ENCODE peak calls at places on chromosome 2, in ten cellular contexts. X is RWPE2, B is dorsolateral prefrontal cortex, P is Peyer's patch, O is cardiac muscle cell, V is spleen, D is fibroblast of mammary gland, I is epithelial cell of esophagus, W is fibroblast of the aortic adventitia, N is HFF-Myc. F is an unnamed sample.

GRCh38 chr2:155190342-155190741 is 491.8 kb downstream of the KCNJ3 start:
- DNase-seq in O (no peak), B (no peak), I (no peak), N (no peak), X (no peak), V (no peak), W (no peak), P (no peak), D (no peak), F (no peak)

GRCh38 chr2:68469935-68470334 is 2.5 kb downstream of the APLF start:
- DNase-seq in I (peak; percentile 32), X (no peak), B (no peak), P (no peak), N (no peak), V (no peak), W (no peak), D (peak; percentile 6), O (no peak), F (no peak)

GRCh38 chr2:230160112-230160660 is 59.6 kb downstream of the SP110 start:
- DNase-seq in V (peak; percentile 82), X (no peak), P (peak; percentile 61), N (no peak), W (peak; percentile 67), I (peak; percentile 50), O (peak; percentile 57), D (peak; percentile 54), B (no peak), F (peak; percentile 66)

GRCh38 chr2:166270376-166270775 is 105.4 kb downstream of the SCN9A start:
- DNase-seq in X (no peak), P (no peak), V (no peak), B (no peak), N (no peak), D (no peak), W (no peak), I (no peak), O (no peak), F (no peak)

GRCh38 chr2:109375131-109375561 is 238.6 kb downstream of the SEPTIN10 start:
- DNase-seq in W (no peak), V (no peak), D (no peak), I (no peak), P (peak; percentile 15), N (no peak), X (peak; percentile 46), O (no peak), B (no peak), F (no peak)

GRCh38 chr2:196677404-196677803 is 37.9 kb downstream of the CCDC150 start:
- DNase-seq in I (peak; percentile 90), P (no peak), V (no peak), W (peak; percentile 66), B (no peak), X (no peak), N (peak; percentile 14), D (peak; percentile 78), O (no peak), F (peak; percentile 52)

GRCh38 chr2:44100351-44100750 is 68.3 kb upstream of the PPM1B start:
- DNase-seq in N (peak; percentile 56), O (no peak), I (peak; percentile 13), D (peak; percentile 99), P (no peak), V (no peak), X (peak; percentile 68), W (peak; percentile 99), B (no peak), F (peak; percentile 96)

GRCh38 chr2:241562269-241562891 is 3.8 kb downstream of the BOK start:
- DNase-seq in O (no peak), B (no peak), V (peak; percentile 60), X (peak; percentile 58), W (no peak), I (no peak), P (no peak), N (no peak), D (no peak), F (no peak)

GRCh38 chr2:64998658-64999061 is 9.5 kb downstream of the SLC1A4 start:
- DNase-seq in D (peak; percentile 26), W (peak; percentile 40), B (no peak), X (no peak), O (peak; percentile 61), N (no peak), V (no peak), I (no peak), P (no peak), F (peak; percentile 64)

GRCh38 chr2:145091967-145092366 is 572.0 kb upstream of the ZEB2 start:
- DNase-seq in P (no peak), W (peak; percentile 56), B (no peak), V (no peak), N (no peak), I (no peak), D (peak; percentile 63), O (no peak), X (no peak), F (no peak)

GRCh38 chr2:66867038-66867380 is 432.1 kb downstream of the MEIS1 start:
- DNase-seq in X (no peak), V (no peak), N (no peak), B (no peak), D (peak; percentile 66), I (no peak), P (no peak), O (no peak), W (no peak), F (peak; percentile 61)

DNA sequence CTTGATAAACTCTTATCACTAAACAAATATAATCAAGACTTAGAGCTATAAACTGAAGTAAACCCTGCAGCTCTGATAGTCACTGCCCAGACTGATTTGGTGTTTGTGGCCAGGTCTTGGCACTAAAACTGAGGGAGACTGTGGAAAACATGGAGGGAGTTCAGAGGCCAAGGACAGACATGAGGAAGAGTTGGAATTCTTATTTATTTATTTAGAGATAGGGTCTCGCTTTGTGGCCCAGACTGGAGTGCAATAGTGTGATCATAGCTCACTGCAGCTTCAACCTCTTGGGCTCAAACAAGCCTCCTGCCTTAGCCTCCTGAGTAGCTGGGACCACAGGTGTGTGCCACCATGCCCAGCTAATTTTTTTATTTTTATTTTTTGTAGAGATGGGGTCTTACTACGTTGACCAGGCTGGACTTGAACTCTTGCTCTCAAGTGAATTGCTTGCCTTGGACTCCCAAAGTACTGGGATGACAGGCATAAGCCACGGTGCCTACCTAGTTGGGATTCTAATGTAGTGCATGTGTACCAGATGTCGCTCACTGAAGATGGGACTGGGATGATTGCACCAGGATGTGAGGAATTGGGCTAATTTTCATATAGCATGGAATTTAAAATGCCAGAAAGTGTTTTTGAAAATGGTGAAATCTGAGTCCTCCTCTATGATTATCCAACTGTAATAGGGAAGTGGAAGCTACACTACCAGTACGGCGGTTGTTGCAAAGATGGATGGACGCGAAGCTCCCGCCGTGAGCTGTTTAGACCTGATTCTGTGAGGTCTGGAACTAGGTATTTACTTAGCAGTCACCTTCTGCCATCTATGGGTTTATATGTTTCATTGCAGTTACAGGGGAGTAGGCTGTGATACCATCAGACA is 52.7 kb upstream of the CTLA4 start:
- DNase-seq in N (peak; percentile 66), V (peak; percentile 76), W (peak; percentile 89), O (peak; percentile 73), D (peak; percentile 85), B (peak; percentile 24), P (peak; percentile 61), X (no peak), I (peak; percentile 78), F (peak; percentile 89)
- H3K4me3 ChIP-seq in N (no peak overlapping the region), V (no peak overlapping the region), W (no peak overlapping the region), O (no peak overlapping the region), D (no peak overlapping the region), B (peak overlapping the region; percentile 38), P (peak overlapping the region; percentile 15), X (no peak overlapping the region), I (no peak overlapping the region), F (no peak overlapping the region)

DNA sequence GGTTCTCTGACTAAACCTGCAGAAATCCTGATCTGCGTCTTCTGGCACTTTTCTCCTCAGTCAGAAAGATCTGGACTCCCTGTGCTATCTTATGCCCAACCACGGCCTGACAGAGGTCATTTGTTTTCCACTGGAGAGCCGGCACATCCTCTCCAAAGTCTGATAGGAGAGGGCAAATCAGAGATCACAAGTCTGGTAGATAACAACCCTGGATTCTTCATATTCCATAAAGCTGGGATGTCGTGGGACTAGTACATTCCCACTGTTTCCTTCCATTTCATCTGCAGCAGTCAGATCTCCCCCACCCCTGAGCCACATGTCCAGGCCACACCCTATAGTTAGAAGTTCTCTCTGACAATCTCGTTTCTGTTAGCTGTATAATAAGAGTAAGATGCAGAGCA is 157.0 kb downstream of the MGAT5 start:
- DNase-seq in N (no peak), O (no peak), X (no peak), I (no peak), W (peak; percentile 76), B (no peak), D (peak; percentile 50), P (no peak), V (no peak), F (peak; percentile 59)
- H3K4me3 ChIP-seq in N (no peak overlapping the region), O (no peak overlapping the region), X (no peak overlapping the region), I (no peak overlapping the region), W (no peak overlapping the region), B (no peak overlapping the region), D (no peak overlapping the region), P (no peak overlapping the region), V (no peak overlapping the region), F (no peak overlapping the region)

GRCh38 chr2:138780451-138780880 is 276 bp upstream of the NXPH2 start:
- DNase-seq in X (no peak), B (no peak), W (no peak), O (peak; percentile 35), P (no peak), V (no peak), I (no peak), N (no peak), D (no peak), F (no peak)
- H3K4me3 ChIP-seq in X (no peak overlapping the region), B (peak overlapping the region; percentile 52), W (no peak overlapping the region), O (peak overlapping the region; percentile 50), P (peak overlapping the region; percentile 28), V (peak overlapping the region; percentile 20), I (no peak overlapping the region), N (no peak overlapping the region), D (no peak overlapping the region), F (no peak overlapping the region)

GRCh38 chr2:71999580-71999979 is 148.1 kb downstream of the CYP26B1 start:
- DNase-seq in O (no peak), I (no peak), N (no peak), X (no peak), D (no peak), V (no peak), B (no peak), P (no peak), W (no peak), F (no peak)
- H3K4me3 ChIP-seq in O (no peak overlapping the region), I (no peak overlapping the region), N (no peak overlapping the region), X (no peak overlapping the region), D (no peak overlapping the region), V (no peak overlapping the region), B (no peak overlapping the region), P (no peak overlapping the region), W (no peak overlapping the region), F (no peak overlapping the region)

DNA sequence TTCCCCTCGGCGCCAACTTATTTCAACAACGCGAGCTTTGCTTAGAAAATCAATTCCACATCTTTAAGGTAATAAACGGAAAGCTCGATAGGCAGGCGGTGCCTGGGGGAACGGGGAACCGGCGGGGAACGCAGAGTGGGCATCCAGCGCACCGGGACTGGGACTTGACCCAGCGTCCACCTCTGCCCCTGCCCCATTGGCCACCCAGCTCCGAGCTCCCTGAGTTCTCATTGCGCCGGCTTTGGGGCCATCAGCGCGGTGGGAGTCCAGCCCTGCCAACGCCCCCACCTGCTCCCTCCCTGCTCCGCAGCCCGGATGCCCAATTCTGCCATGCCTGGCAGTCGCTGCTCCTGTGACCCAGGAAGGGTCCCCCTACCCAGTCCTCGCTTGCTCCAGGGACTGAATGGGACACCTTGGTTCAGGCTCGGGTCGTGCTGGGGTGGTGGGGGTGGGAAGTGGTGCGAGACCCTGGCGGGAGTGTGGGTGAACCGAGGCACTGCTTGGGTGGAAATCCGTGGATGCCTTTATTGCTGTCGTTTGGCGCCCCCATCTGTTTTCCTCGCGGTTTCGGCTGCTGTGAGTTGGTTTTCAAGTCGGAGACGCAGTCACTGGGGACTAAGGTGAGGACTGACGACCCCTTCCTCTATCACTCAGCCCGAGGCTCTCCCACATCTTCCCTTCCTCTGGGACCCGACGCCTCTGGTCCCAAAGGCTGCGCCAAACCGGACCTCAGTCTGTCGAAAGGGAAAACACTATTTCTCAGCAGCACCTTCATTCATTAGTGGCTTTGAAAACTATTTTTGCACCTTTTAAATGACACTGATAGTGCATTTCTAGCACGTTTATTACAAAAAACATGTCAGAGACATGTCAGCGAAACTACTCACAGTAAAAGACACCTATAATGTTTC is 2.4 kb upstream of the EVX2 start:
- DNase-seq in N (no peak), X (no peak), O (peak; percentile 78), B (peak; percentile 38), P (peak; percentile 62), V (no peak), D (peak; percentile 38), I (peak; percentile 43), W (peak; percentile 37), F (peak; percentile 50)
- H3K4me3 ChIP-seq in N (no peak overlapping the region), X (no peak overlapping the region), O (peak overlapping the region; percentile 25), B (no peak overlapping the region), P (no peak overlapping the region), V (no peak overlapping the region), D (no peak overlapping the region), I (no peak overlapping the region), W (no peak overlapping the region), F (no peak overlapping the region)

F was measured in cardiac fibroblast.